ENCODE peak calls at places on chromosomes 4 and X, in four cellular contexts. F is IMR-90, G is H1, K is H9. Z is an unnamed sample.

GRCh38 chr4:75107703-75108612 is 175.0 kb downstream of the PARM1 start:
- DNase-seq in F (no peak), G (no peak), K (no peak), Z (no peak)

GRCh38 chr4:39037491-39037825 is 5.2 kb upstream of the TMEM156 start:
- DNase-seq in F (peak), G (no peak), K (no peak), Z (no peak)

GRCh38 chrX:1598876-1599790 is 7.7 kb downstream of the AKAP17A start:
- DNase-seq in F (no peak), G (peak), K (no peak), Z (no peak)

GRCh38 chr4:1036976-1037810 is 25.8 kb downstream of the FGFRL1 start:
- DNase-seq in F (no peak), G (no peak), K (no peak), Z (no peak)

GRCh38 chr4:120977435-120977997 is 55.0 kb upstream of the PRDM5 start:
- DNase-seq in F (peak), G (no peak), K (peak), Z (peak)

GRCh38 chr4:113683143-113683542 is 78.4 kb downstream of the CAMK2D start:
- DNase-seq in F (no peak), G (no peak), K (no peak), Z (no peak)

GRCh38 chrX:56503941-56504673 is 59.3 kb upstream of the UBQLN2 start:
- DNase-seq in F (no peak), G (no peak), K (peak), Z (peak)

GRCh38 chr4:156970501-156971167 is 965 bp downstream of the PDGFC start:
- DNase-seq in F (peak), G (peak), K (peak), Z (peak)

GRCh38 chrX:63186137-63186536 is 165.0 kb downstream of the SPIN4 start:
- DNase-seq in F (no peak), G (no peak), K (no peak), Z (peak)

GRCh38 chr4:30718021-30718888 is 1.9 kb upstream of the PCDH7 start:
- DNase-seq in F (peak), G (peak), K (peak), Z (peak)

GRCh38 chr4:8761167-8761823 is 110.3 kb downstream of the HMX1 start:
- DNase-seq in F (no peak), G (no peak), K (no peak), Z (no peak)

GRCh38 chr4:154984148-154984547 is 203.1 kb downstream of the RBM46 start:
- DNase-seq in F (no peak), G (no peak), K (no peak), Z (no peak)

GRCh38 chr4:89134775-89135319 is 23.5 kb downstream of the TIGD2 start:
- DNase-seq in F (peak), G (no peak), K (no peak), Z (peak)

GRCh38 chr4:48799157-48799556 is 19.1 kb upstream of the FRYL start:
- DNase-seq in F (no peak), G (no peak), K (no peak), Z (no peak)

GRCh38 chrX:70219938-70220764 is 14.3 kb upstream of the AWAT1 start:
- DNase-seq in F (peak), G (no peak), K (no peak), Z (peak)

GRCh38 chrX:103565197-103565596 is 20.1 kb upstream of the TCEAL4 start:
- DNase-seq in F (no peak), G (no peak), K (no peak), Z (no peak)

GRCh38 chrX:70433848-70434351 is 10.7 kb upstream of the DLG3 start:
- DNase-seq in F (peak), G (peak), K (peak), Z (peak)

GRCh38 chrX:106606583-106606982 is 5.2 kb upstream of the RADX start:
- DNase-seq in F (no peak), G (no peak), K (no peak), Z (no peak)

GRCh38 chr4:89906316-89906715 is 11.7 kb downstream of the MMRN1 start:
- DNase-seq in F (no peak), G (no peak), K (no peak), Z (no peak)

GRCh38 chrX:17291998-17292658 is 82.9 kb upstream of the NHS start:
- DNase-seq in F (no peak), G (no peak), K (no peak), Z (no peak)

GRCh38 chr4:113901994-113902787 is 77.3 kb downstream of the ARSJ start:
- DNase-seq in F (no peak), G (no peak), K (no peak), Z (peak)

GRCh38 chrX:24777660-24778059 is 83.9 kb downstream of the POLA1 start:
- DNase-seq in F (no peak), G (no peak), K (no peak), Z (no peak)

GRCh38 chr4:145531193-145531592 is 49.5 kb downstream of the SMAD1 start:
- DNase-seq in F (no peak), G (no peak), K (no peak), Z (no peak)

GRCh38 chrX:63434665-63435064 is 83.5 kb upstream of the SPIN4 start:
- DNase-seq in F (peak), G (no peak), K (peak), Z (peak)

GRCh38 chr4:6755088-6755753 is 27.3 kb upstream of the KIAA0232 start:
- DNase-seq in F (no peak), G (no peak), K (no peak), Z (no peak)

GRCh38 chr4:112633477-112634235 is 3.1 kb downstream of the ZGRF1 start:
- DNase-seq in F (peak), G (no peak), K (no peak), Z (peak)

GRCh38 chr4:109801895-109802319 is at the start of gene CFI:
- DNase-seq in F (peak), G (no peak), K (no peak), Z (no peak)

GRCh38 chr4:189497996-189498395 is 442.7 kb upstream of the FRG1 start:
- DNase-seq in F (no peak), G (no peak), K (no peak), Z (peak)

GRCh38 chr4:81493895-81494490 is 22.3 kb upstream of the RASGEF1B start:
- DNase-seq in F (no peak), G (no peak), K (no peak), Z (no peak)

GRCh38 chrX:134546187-134546586 is 86.2 kb downstream of the HPRT1 start:
- DNase-seq in F (no peak), G (no peak), K (no peak), Z (no peak)

GRCh38 chrX:150514462-150514861 is 54.0 kb upstream of the MTM1 start:
- DNase-seq in F (no peak), G (no peak), K (no peak), Z (no peak)

GRCh38 chrX:150768580-150769190 is 75.5 kb downstream of the MTMR1 start:
- DNase-seq in F (no peak), G (no peak), K (no peak), Z (no peak)

GRCh38 chr4:929096-929765 is 2.9 kb downstream of the GAK start:
- DNase-seq in F (no peak), G (no peak), K (no peak), Z (no peak)

GRCh38 chrX:104445591-104445990 is 120.4 kb upstream of the IL1RAPL2 start:
- DNase-seq in F (no peak), G (no peak), K (no peak), Z (no peak)

GRCh38 chr4:13483142-13484044 is 747 bp downstream of the RAB28 start:
- DNase-seq in F (peak), G (no peak), K (peak), Z (peak)

GRCh38 chrX:103792916-103793540 is 16.4 kb downstream of the PLP1 start:
- DNase-seq in F (peak), G (no peak), K (no peak), Z (no peak)

GRCh38 chr4:177367336-177367735 is 57.7 kb downstream of the NEIL3 start:
- DNase-seq in F (peak), G (no peak), K (peak), Z (peak)

GRCh38 chr4:79164961-79165610 is 160.8 kb downstream of the NAA11 start:
- DNase-seq in F (no peak), G (no peak), K (no peak), Z (peak)
- H4K5ac ChIP-seq in F (no peak), G (no peak), K (no peak), Z (no peak)

DNA sequence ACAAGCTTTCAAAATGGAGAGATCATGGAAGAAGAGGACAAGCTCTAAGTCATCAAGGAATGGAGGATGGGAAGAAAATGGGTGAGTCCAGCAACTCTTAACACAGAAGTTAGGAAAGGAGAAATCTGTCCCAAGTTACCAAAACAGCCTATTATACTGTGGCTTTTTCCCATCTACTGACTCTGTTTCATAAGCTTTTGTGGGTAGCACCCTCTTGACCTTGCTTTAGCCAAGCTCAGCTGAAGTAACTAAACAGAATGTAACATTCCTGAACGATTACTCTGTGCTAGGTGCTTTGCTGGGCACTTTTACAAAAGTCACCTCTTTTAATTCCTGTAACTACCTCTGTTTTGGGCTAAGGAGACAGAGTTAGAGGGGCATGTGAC is 54.8 kb downstream of the MAP7D2 start:
- DNase-seq in F (peak), G (no peak), K (no peak), Z (no peak)
- H2BK5ac ChIP-seq in F (no peak), G (no peak), K (no peak), Z (no peak)

DNA sequence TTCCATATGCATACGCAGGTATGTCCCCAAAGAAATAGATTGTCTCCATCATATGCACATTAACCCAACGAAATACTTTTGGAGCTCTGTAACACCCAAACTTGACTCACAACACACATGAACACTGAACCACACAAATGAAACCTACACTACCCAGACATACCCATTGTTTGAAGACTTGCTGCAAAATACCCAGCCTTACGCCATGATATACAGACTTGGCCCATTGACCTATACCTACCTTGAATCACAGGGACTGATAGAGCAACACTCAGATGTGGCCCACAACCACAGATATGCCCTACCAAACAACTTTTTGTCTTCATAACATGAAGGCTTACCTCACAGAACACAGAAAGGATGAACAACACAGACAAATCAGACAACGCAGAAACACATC is 15.9 kb downstream of the LINC00632 start:
- DNase-seq in F (no peak), G (no peak), K (no peak), Z (no peak)
- H4K5ac ChIP-seq in F (no peak), G (no peak), K (no peak), Z (no peak)

DNA sequence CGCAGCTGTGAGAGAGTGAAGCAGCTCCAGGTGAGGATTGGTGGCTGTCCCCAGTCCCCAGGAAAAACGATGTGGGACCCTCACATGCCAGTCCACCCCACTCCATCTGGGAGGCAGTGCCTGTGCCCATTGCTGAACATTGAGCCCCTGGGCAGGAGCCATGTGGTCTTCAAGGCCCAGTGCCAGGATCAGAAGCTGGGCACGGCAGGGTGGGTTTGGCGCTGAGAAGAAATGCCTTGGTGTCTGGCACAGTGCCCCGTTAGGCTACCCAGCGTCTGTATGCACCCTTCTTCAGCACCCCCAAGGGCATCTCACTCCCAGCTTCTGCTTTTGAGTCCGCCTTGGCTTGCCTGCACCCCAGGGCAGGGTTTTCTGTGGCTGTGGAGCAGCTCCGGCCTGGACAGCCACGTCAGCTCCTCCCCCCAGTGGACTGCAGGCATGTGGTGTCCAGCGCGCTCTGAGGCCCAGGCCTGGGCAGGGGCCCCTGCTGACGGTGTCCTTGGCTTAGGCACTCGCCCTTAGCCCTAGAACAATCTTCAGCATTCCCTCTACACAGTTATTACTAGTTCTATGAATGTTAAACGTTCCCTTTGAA is 28.6 kb downstream of the RGS12 start:
- DNase-seq in F (no peak), G (no peak), K (no peak), Z (no peak)
- H2BK5ac ChIP-seq in F (no peak), G (no peak), K (no peak), Z (no peak)

GRCh38 chr4:88098993-88099752 is 59.3 kb downstream of the ABCG2 start:
- DNase-seq in F (no peak), G (no peak), K (no peak), Z (no peak)
- H4K5ac ChIP-seq in F (no peak), G (no peak), K (no peak), Z (no peak)

Z was measured in mesendoderm.